ENCODE peak calls at places on chromosome 13, in ten cellular contexts. R is HFF-Myc; D is stimulated activated CD4-positive, alpha-beta T cell treated with anti-CD3 and anti-CD28 coated beads, Interleukin-2, amount 100 ng/mL, for 4 hours; J is stimulated activated CD8-positive, alpha-beta memory T cell treated with anti-CD3 and anti-CD28 coated beads, Interleukin-12 subunit alpha, Interleukin-12 subunit beta, amount 100 ng/mL, for 1 hour; I is AG08396; O is glutamatergic neuron; X is left cardiac atrium; A is neural progenitor cell; C is colonic mucosa; G is astrocyte of the spinal cord. S is an unnamed sample.
A peak's percentile ranks its signal among the peaks of the same experiment; 100 is the strongest.

GRCh38 chr13:59203855-59204254 is 959.9 kb downstream of the DIAPH3 start:
- DNase-seq in O (no peak), I (no peak), G (no peak), J (no peak), C (no peak), D (no peak), R (no peak), A (no peak), X (no peak), S (no peak)

GRCh38 chr13:20301391-20302071 is 69.4 kb upstream of the GJB6 start:
- DNase-seq in I (no peak), O (peak; percentile 58), C (no peak), X (no peak), D (no peak), R (no peak), J (no peak), G (no peak), A (peak; percentile 29), S (no peak)

GRCh38 chr13:80556291-80556690 is 215.4 kb upstream of the SPRY2 start:
- DNase-seq in A (no peak), O (no peak), G (peak; percentile 17), D (no peak), J (no peak), X (no peak), I (no peak), R (no peak), C (no peak), S (no peak)

GRCh38 chr13:76231522-76232167 is 595.5 kb downstream of the LMO7 start:
- DNase-seq in I (no peak), D (no peak), A (no peak), J (no peak), G (no peak), R (no peak), X (no peak), O (no peak), C (no peak), S (no peak)

GRCh38 chr13:27622102-27622820 is 569 bp downstream of the POLR1D start:
- DNase-seq in C (no peak), J (peak; percentile 3), X (no peak), G (peak; percentile 27), A (no peak), O (no peak), I (peak; percentile 12), R (no peak), D (no peak), S (peak; percentile 40)

GRCh38 chr13:21043898-21044297 is 17.5 kb downstream of the LATS2 start:
- DNase-seq in J (no peak), R (no peak), I (peak; percentile 75), G (peak; percentile 56), C (no peak), O (no peak), A (no peak), X (no peak), D (no peak), S (no peak)

GRCh38 chr13:20869540-20869939 is 33.0 kb downstream of the XPO4 start:
- DNase-seq in D (no peak), A (no peak), R (no peak), C (no peak), I (no peak), X (no peak), J (no peak), G (no peak), O (no peak), S (no peak)

GRCh38 chr13:90272356-90272755 is 1075.1 kb upstream of the MIR17HG start:
- DNase-seq in C (no peak), R (no peak), X (no peak), O (no peak), G (peak; percentile 75), I (no peak), J (no peak), A (no peak), D (no peak), S (no peak)

GRCh38 chr13:46341112-46341711 is 45.8 kb downstream of the RUBCNL start:
- DNase-seq in I (no peak), X (no peak), J (no peak), O (no peak), D (peak; percentile 12), R (no peak), G (peak; percentile 90), C (no peak), A (no peak), S (peak; percentile 34)

GRCh38 chr13:93226623-93227279 is at the start of gene GPC6:
- DNase-seq in R (peak; percentile 82), C (peak; percentile 44), X (peak; percentile 31), D (no peak), I (peak; percentile 76), G (peak; percentile 96), O (peak; percentile 71), A (peak; percentile 84), J (no peak), S (no peak)

GRCh38 chr13:77425705-77426104 is 98.8 kb upstream of the MYCBP2 start:
- DNase-seq in C (no peak), G (no peak), X (no peak), A (no peak), J (no peak), O (no peak), D (no peak), R (no peak), I (no peak), S (no peak)

GRCh38 chr13:80469841-80470378 is 129.0 kb upstream of the SPRY2 start:
- DNase-seq in C (peak; percentile 25), D (no peak), R (no peak), G (peak; percentile 92), X (peak; percentile 81), O (no peak), A (no peak), J (no peak), I (peak; percentile 37), S (no peak)

GRCh38 chr13:67036694-67037093 is 193.4 kb downstream of the PCDH9 start:
- DNase-seq in D (no peak), X (no peak), O (no peak), J (no peak), R (no peak), A (no peak), C (no peak), I (no peak), G (no peak), S (no peak)

GRCh38 chr13:33230178-33230881 is 55.2 kb downstream of the STARD13 start:
- DNase-seq in J (no peak), A (no peak), O (no peak), C (no peak), G (peak; percentile 48), R (no peak), X (no peak), D (no peak), I (peak; percentile 24), S (no peak)

GRCh38 chr13:46211116-46211515 is 612 bp upstream of the LRRC63 start:
- DNase-seq in C (no peak), D (no peak), I (no peak), G (peak; percentile 2), O (no peak), J (no peak), X (no peak), A (no peak), R (no peak), S (no peak)

GRCh38 chr13:43285891-43286602 is 262.7 kb downstream of the DNAJC15 start:
- DNase-seq in R (no peak), X (no peak), O (no peak), C (no peak), A (peak; percentile 63), I (no peak), D (no peak), G (peak; percentile 84), J (no peak), S (no peak)

GRCh38 chr13:43799191-43799590 is 12.4 kb upstream of the ENOX1 start:
- DNase-seq in G (no peak), O (no peak), C (no peak), I (no peak), A (no peak), D (no peak), X (no peak), J (no peak), R (no peak), S (no peak)

GRCh38 chr13:35332134-35332533 is 144.4 kb downstream of the MAB21L1 start:
- DNase-seq in D (no peak), I (no peak), J (no peak), R (no peak), C (no peak), A (no peak), G (no peak), X (no peak), O (no peak), S (no peak)

GRCh38 chr13:87661471-87661870 is 9.7 kb upstream of the SLITRK5 start:
- DNase-seq in J (no peak), R (no peak), D (no peak), C (no peak), O (no peak), I (no peak), A (no peak), G (peak; percentile 91), X (no peak), S (no peak)

GRCh38 chr13:53068841-53069520 is 40.4 kb downstream of the OLFM4 start:
- DNase-seq in C (no peak), I (no peak), A (peak; percentile 50), X (no peak), G (no peak), O (peak; percentile 73), R (no peak), D (no peak), J (no peak), S (no peak)

GRCh38 chr13:50444726-50445125 is 398.8 kb downstream of the DLEU7 start:
- DNase-seq in A (no peak), J (no peak), D (no peak), G (no peak), O (no peak), I (no peak), C (no peak), X (no peak), R (no peak), S (no peak)

GRCh38 chr13:97026759-97027555 is 32.7 kb upstream of the OXGR1 start:
- DNase-seq in G (no peak), I (no peak), O (no peak), R (no peak), D (no peak), X (no peak), C (no peak), A (no peak), J (no peak), S (no peak)

GRCh38 chr13:110301606-110302131 is 5.3 kb downstream of the COL4A1 start:
- DNase-seq in I (peak; percentile 80), R (no peak), O (no peak), D (no peak), G (peak; percentile 56), X (no peak), A (peak; percentile 46), J (no peak), C (no peak), S (no peak)

GRCh38 chr13:99123101-99124045 is 77.3 kb upstream of the UBAC2 start:
- DNase-seq in I (peak; percentile 39), C (no peak), O (no peak), G (peak; percentile 16), D (no peak), X (no peak), R (no peak), J (no peak), A (no peak), S (no peak)

GRCh38 chr13:48539550-48539949 is 6.7 kb upstream of the RCBTB2 start:
- DNase-seq in G (no peak), R (no peak), D (no peak), I (no peak), C (no peak), A (no peak), J (no peak), X (peak; percentile 38), O (no peak), S (no peak)

GRCh38 chr13:27965740-27966640 is 3.1 kb downstream of the CDX2 start:
- DNase-seq in A (peak; percentile 87), G (no peak), O (no peak), R (no peak), I (no peak), C (peak; percentile 50), D (no peak), X (no peak), J (no peak), S (no peak)

GRCh38 chr13:22114630-22115311 is 443.9 kb downstream of the FGF9 start:
- DNase-seq in A (no peak), X (no peak), D (peak; percentile 10), G (no peak), R (no peak), J (no peak), C (no peak), O (no peak), I (peak; percentile 29), S (peak; percentile 26)

GRCh38 chr13:35016362-35017148 is 74.5 kb downstream of the NBEA start:
- DNase-seq in D (no peak), G (no peak), X (no peak), R (no peak), O (no peak), A (peak; percentile 7), I (no peak), C (no peak), J (no peak), S (no peak)